ENCODE peak calls at places on chromosomes 5 and 9, in four cellular contexts. Y is uterus, D is fibroblast of pulmonary artery, F is NB4. M is an unnamed sample.

GRCh38 chr5:96507128-96507527 is 74.1 kb upstream of the PCSK1 start:
- DNase-seq in D (no peak), F (no peak), Y (no peak), M (no peak)

GRCh38 chr9:36056896-36057295 is 20.2 kb downstream of the RECK start:
- DNase-seq in Y (no peak), F (no peak), D (peak), M (no peak)

GRCh38 chr5:91219141-91219802 is 163.8 kb downstream of the ARRDC3 start:
- DNase-seq in F (peak), Y (peak), D (peak), M (no peak)

GRCh38 chr9:132773093-132773492 is 102.8 kb downstream of the GTF3C4 start:
- DNase-seq in D (no peak), Y (no peak), F (no peak), M (no peak)

GRCh38 chr5:59620535-59621212 is 272.9 kb downstream of the PDE4D start:
- DNase-seq in F (no peak), Y (no peak), D (peak), M (peak)

GRCh38 chr9:82202808-82203207 is 214.2 kb downstream of the SPATA31D1 start:
- DNase-seq in F (no peak), D (peak), Y (no peak), M (no peak)

GRCh38 chr5:76710991-76711390 is 4.9 kb upstream of the F2R start:
- DNase-seq in F (no peak), D (no peak), Y (no peak), M (peak)

GRCh38 chr9:124399999-124400940 is 15.0 kb downstream of the PSMB7 start:
- DNase-seq in F (no peak), Y (no peak), D (no peak), M (no peak)

GRCh38 chr5:176497852-176498251 is 39.4 kb downstream of the RNF44 start:
- DNase-seq in D (no peak), Y (no peak), F (no peak), M (no peak)

GRCh38 chr5:68962632-68963484 is 131.0 kb upstream of the SLC30A5 start:
- DNase-seq in D (peak), F (peak), Y (peak), M (peak)

GRCh38 chr5:172731286-172732073 is 39.5 kb downstream of the DUSP1 start:
- DNase-seq in D (no peak), F (no peak), Y (no peak), M (no peak)

GRCh38 chr5:176415240-176416122 is 858 bp downstream of the CLTB start:
- DNase-seq in F (no peak), D (peak), Y (peak), M (no peak)

GRCh38 chr5:56060276-56061110 is 65.7 kb upstream of the IL6ST start:
- DNase-seq in D (no peak), F (no peak), Y (no peak), M (peak)
- H3K4me3 ChIP-seq in D (no peak), F (no peak), Y (no peak), M (no peak)

GRCh38 chr9:127049581-127049980 is 72.9 kb downstream of the ANGPTL2 start:
- DNase-seq in D (peak), F (no peak), Y (no peak), M (no peak)

GRCh38 chr9:127050152-127050551 is 72.3 kb downstream of the ANGPTL2 start:
- DNase-seq in Y (no peak), F (no peak), D (no peak), M (no peak)

GRCh38 chr9:127050581-127050980 is 71.9 kb downstream of the ANGPTL2 start:
- DNase-seq in D (no peak), F (no peak), Y (no peak), M (no peak)

GRCh38 chr9:127047971-127048370 is 74.5 kb downstream of the ANGPTL2 start:
- DNase-seq in Y (no peak), D (no peak), F (no peak), M (no peak)

GRCh38 chr9:127049044-127049443 is 73.4 kb downstream of the ANGPTL2 start:
- DNase-seq in D (peak), F (peak), Y (peak), M (peak)
- TF ChIP-seq CTCF in D (peak), F (no peak), Y (peak), M (no peak)

DNA sequence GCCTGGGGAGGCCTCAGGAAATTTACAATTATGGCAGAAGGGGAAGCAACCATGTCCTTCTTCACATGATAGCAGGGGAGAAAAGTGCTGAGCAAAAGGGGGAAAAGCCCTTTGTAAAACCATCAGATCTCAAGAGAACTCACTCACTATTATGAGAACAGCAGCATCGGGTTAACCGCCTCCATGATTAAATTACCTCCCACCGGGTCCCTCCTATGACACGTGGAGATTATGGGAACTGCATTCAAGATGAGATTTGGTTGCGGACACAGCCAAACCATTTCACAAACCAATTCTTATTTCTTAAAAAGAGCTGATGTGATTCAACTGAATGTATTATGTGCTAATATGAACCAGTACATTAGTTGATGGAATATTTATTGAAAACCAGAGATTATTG is 63.9 kb downstream of the PARP8 start:
- DNase-seq in F (no peak), D (no peak), Y (no peak), M (no peak)
- H3K4me3 ChIP-seq in F (no peak), D (no peak), Y (no peak), M (no peak)

GRCh38 chr5:14708551-14708950 is 44.0 kb downstream of the OTULIN start:
- DNase-seq in D (no peak), F (no peak), Y (no peak), M (no peak)
- TF ChIP-seq CTCF in D (no peak), F (no peak), Y (no peak), M (no peak)

DNA sequence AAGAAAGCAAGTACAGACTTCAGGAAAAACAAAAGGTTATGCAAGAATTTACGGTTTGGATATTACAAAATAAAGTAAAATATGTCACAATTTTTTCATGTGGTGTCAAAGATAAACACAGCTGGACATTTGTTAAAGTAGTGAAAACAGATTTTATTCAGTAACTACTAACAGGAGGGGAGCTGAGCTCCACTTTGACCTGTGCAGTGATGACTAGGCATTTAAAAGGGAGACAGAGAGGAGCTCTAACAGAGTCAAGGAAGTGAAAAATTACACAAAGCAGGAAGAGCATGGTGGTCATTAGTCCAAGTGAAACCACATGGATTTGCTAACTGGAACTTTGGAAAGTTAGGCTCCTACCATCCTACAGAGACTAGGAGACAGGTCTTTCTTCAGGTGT is 263.6 kb upstream of the PCSK5 start:
- DNase-seq in Y (no peak), D (no peak), F (no peak), M (no peak)
- H3K4me3 ChIP-seq in Y (no peak), D (no peak), F (no peak), M (no peak)